ENCODE peak calls at places on chromosomes 16 and 17, in seven cellular contexts. G is neuronal stem cell, O is mesenchymal stem cell, V is H9, M is IMR-90, E is H1, T is mesendoderm. Q is an unnamed sample.
A peak's percentile ranks its signal among the peaks of the same experiment; 100 is the strongest.

GRCh38 chr17:17043668-17044226 is 1.5 kb downstream of the MPRIP start:
- DNase-seq in M (peak; percentile 13), V (peak; percentile 37), T (peak; percentile 47), E (no peak), G (peak; percentile 26), O (peak; percentile 53), Q (no peak)

GRCh38 chr17:58276423-58276822 is 4.3 kb downstream of the MPO start:
- DNase-seq in V (no peak), G (no peak), O (no peak), M (no peak), T (peak; percentile 46), E (no peak), Q (no peak)

GRCh38 chr17:39775075-39775474 is 37.3 kb downstream of the GRB7 start:
- DNase-seq in E (no peak), V (no peak), M (no peak), T (no peak), O (no peak), G (no peak), Q (no peak)

GRCh38 chr17:77214743-77215142 is 74.0 kb downstream of the SEC14L1 start:
- DNase-seq in M (peak; percentile 31), G (no peak), T (peak; percentile 89), E (peak; percentile 63), V (peak; percentile 87), O (peak; percentile 68), Q (no peak)

GRCh38 chr17:43517615-43518386 is 28.3 kb downstream of the ETV4 start:
- DNase-seq in M (peak; percentile 67), T (no peak), E (no peak), V (no peak), O (peak; percentile 22), G (no peak), Q (no peak)

GRCh38 chr17:65198653-65199382 is 61.6 kb downstream of the RGS9 start:
- DNase-seq in T (peak; percentile 74), O (peak; percentile 73), V (no peak), E (peak; percentile 55), G (peak; percentile 52), M (peak; percentile 69), Q (no peak)

GRCh38 chr16:1745181-1745899 is 26.0 kb downstream of the NME3 start:
- DNase-seq in E (no peak), G (no peak), M (peak; percentile 59), O (peak; percentile 59), V (no peak), T (peak; percentile 14), Q (peak; percentile 86)

GRCh38 chr16:69417537-69418199 is 6.8 kb upstream of the CYB5B start:
- DNase-seq in G (no peak), M (no peak), T (peak; percentile 97), E (no peak), V (peak; percentile 79), O (peak; percentile 96), Q (no peak)

GRCh38 chr16:75354170-75354569 is 79.1 kb downstream of the CFDP1 start:
- DNase-seq in V (no peak), O (no peak), M (no peak), E (no peak), G (no peak), T (no peak), Q (peak; percentile 77)

GRCh38 chr16:80274576-80275191 is 266.1 kb upstream of the DYNLRB2 start:
- DNase-seq in E (no peak), V (no peak), O (no peak), G (peak; percentile 39), M (peak; percentile 81), T (no peak), Q (no peak)

GRCh38 chr16:81688182-81688581 is 90.9 kb upstream of the PLCG2 start:
- DNase-seq in M (peak; percentile 10), O (peak; percentile 65), V (no peak), E (no peak), G (no peak), T (no peak), Q (no peak)

GRCh38 chr16:15723808-15724207 is 73.8 kb downstream of the NDE1 start:
- DNase-seq in V (no peak), M (no peak), T (no peak), G (no peak), E (no peak), O (no peak), Q (no peak)

GRCh38 chr17:9226794-9227135 is 205.5 kb downstream of the NTN1 start:
- DNase-seq in O (no peak), G (no peak), T (peak; percentile 53), M (no peak), E (peak; percentile 71), V (peak; percentile 89), Q (no peak)

GRCh38 chr17:78269893-78270490 is 38.6 kb downstream of the TMEM235 start:
- DNase-seq in M (no peak), V (peak; percentile 42), E (peak; percentile 53), G (no peak), O (peak; percentile 38), T (peak; percentile 51), Q (no peak)

GRCh38 chr16:89770367-89770766 is 46.1 kb downstream of the FANCA start:
- DNase-seq in O (no peak), G (no peak), T (no peak), M (no peak), V (no peak), E (no peak), Q (no peak)

GRCh38 chr17:65550075-65550635 is 11.3 kb downstream of the AXIN2 start:
- DNase-seq in E (no peak), T (peak; percentile 78), M (no peak), G (peak; percentile 65), V (no peak), O (no peak), Q (no peak)

GRCh38 chr16:85232369-85233142 is 120.3 kb upstream of the CIBAR2 start:
- DNase-seq in G (no peak), V (no peak), M (no peak), T (no peak), E (no peak), O (no peak), Q (no peak)

GRCh38 chr17:75004371-75004770 is 8.1 kb upstream of the MRPL58 start:
- DNase-seq in O (no peak), T (no peak), M (no peak), E (no peak), V (no peak), G (no peak), Q (no peak)

GRCh38 chr16:67445913-67446907 is 15.3 kb downstream of the HSD11B2 start:
- DNase-seq in O (no peak), T (no peak), E (no peak), M (no peak), G (no peak), V (no peak), Q (no peak)

GRCh38 chr16:83768976-83769375 is 38.8 kb upstream of the HSBP1 start:
- DNase-seq in G (no peak), O (no peak), E (no peak), V (no peak), T (peak; percentile 44), M (no peak), Q (no peak)

GRCh38 chr16:55120408-55120807 is 189.7 kb downstream of the IRX5 start:
- DNase-seq in T (peak; percentile 70), G (no peak), M (no peak), O (no peak), E (no peak), V (peak; percentile 47), Q (no peak)

DNA sequence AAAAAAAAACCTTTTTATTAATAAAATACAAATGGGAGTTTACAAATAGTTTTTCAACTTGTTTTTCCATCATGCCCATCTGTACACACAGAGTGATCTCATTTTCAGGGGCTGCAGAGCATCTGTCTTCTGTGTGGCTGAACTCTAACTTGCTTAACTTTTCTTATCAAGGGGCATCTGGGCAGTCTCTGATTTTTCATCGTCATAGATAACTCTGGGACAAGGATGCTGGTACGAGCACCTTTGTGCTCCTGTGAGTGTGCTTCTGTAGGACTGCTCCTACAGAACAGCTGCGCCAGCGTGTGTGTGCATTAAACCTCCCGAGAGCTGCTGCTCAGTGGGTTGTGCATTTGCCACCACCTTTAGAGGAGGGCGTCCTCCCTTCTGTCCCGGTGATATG is 34.6 kb upstream of the TAC4 start:
- DNase-seq in M (no peak), G (no peak), V (no peak), E (no peak), T (no peak), O (no peak), Q (peak; percentile 89)
- H4K8ac ChIP-seq in M (no peak overlapping the region), G (no peak overlapping the region), V (no peak overlapping the region), E (no peak overlapping the region), T (no peak overlapping the region), O (no peak overlapping the region), Q (peak overlapping the region; percentile 12)

DNA sequence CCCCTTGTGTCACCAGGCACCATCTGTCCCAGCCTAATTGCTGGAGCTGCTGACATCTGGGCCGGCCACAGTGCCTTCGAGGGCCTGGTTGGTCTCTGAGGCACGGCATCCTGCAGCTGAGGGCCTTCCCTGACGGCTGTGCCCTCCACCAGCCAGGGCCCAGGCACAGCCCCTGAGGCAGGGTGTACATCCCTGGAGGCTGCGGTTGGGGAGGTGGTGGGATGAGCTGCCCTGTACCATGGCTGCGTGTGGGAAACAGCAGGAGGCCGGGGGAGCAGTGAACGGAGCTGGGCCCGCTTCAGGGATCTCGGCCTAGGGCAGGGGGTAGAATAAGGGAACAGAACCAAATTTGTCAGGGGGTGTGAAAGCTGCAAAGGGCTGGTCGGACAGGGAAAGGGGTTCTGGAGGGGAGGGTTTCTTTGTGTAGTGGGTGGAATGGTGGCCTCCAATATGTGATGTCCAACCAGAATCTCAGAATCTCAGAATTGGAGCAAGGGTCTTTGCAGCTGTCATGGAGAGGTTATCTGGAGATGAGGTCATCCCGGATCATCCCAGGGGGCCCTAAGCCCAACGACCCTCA is 10.0 kb upstream of the SLC38A10 start:
- DNase-seq in M (no peak), V (no peak), E (no peak), T (no peak), G (no peak), O (no peak), Q (no peak)
- H2BK5ac ChIP-seq in M (no peak overlapping the region), V (no peak overlapping the region), E (no peak overlapping the region), T (no peak overlapping the region), G (peak overlapping the region; percentile 10), O (no peak overlapping the region), Q (no peak overlapping the region)

DNA sequence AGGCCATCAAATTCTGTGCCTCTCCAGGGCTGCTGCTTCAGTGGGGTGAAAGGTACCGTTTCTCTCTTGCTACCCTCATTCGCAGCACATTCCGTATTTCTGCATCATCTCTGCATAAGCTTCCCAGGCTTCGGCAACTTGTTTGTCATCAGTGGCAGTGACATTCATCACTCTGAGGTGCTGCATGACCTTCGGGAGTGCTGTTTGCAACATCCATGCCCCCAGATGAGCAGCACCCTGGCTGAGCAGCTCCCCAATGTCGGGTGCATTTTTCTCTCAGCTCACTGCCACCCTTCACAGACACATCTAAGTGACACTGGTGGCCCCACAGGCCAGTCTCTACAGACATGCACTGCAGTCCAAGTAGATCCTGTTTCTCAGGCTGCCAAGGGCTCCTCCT is 3.8 kb downstream of the CREBBP start:
- DNase-seq in V (no peak), T (no peak), G (no peak), O (peak; percentile 52), E (no peak), M (peak; percentile 63), Q (peak; percentile 81)
- H3K4me1 ChIP-seq in V (peaks cover 11% of the 10 kb centered on the region), T (peaks cover 16% of the 10 kb centered on the region), G (peaks cover 9% of the 10 kb centered on the region), O (peaks cover 29% of the 10 kb centered on the region), E (peaks cover 4% of the 10 kb centered on the region), M (peaks cover 39% of the 10 kb centered on the region), Q (peaks cover 27% of the 10 kb centered on the region)

GRCh38 chr17:31308372-31308905 is 5.4 kb downstream of the EVI2B start:
- DNase-seq in E (no peak), V (no peak), T (no peak), O (no peak), M (no peak), G (no peak), Q (peak; percentile 18)
- H4K8ac ChIP-seq in E (no peak overlapping the region), V (no peak overlapping the region), T (no peak overlapping the region), O (no peak overlapping the region), M (no peak overlapping the region), G (no peak overlapping the region), Q (no peak overlapping the region)

GRCh38 chr17:66863820-66864219 is 28.9 kb downstream of the CACNG5 start:
- DNase-seq in T (no peak), O (no peak), V (no peak), G (no peak), M (no peak), E (no peak), Q (no peak)
- H2BK5ac ChIP-seq in T (no peak overlapping the region), O (no peak overlapping the region), V (no peak overlapping the region), G (no peak overlapping the region), M (no peak overlapping the region), E (no peak overlapping the region), Q (no peak overlapping the region)

Q was measured in trophoblast cell.